ENCODE peak calls at places on chromosomes 7 and 10, in five cellular contexts. R, Y, G, A and F are unnamed samples.

GRCh38 chr10:121702351-121703320 is 104.4 kb upstream of the FGFR2 start:
- DNase-seq in G (no peak), R (peak; percentile 12), Y (no peak), A (no peak), F (no peak)

GRCh38 chr10:68135922-68136718 is 26.8 kb downstream of the MYPN start:
- DNase-seq in Y (no peak), R (peak; percentile 68), A (no peak), G (no peak), F (peak; percentile 3)

GRCh38 chr7:30165590-30165989 is 30.8 kb downstream of the MTURN start:
- DNase-seq in A (no peak), Y (no peak), G (no peak), R (no peak), F (no peak)

GRCh38 chr10:125370578-125370977 is 210.2 kb upstream of the CTBP2 start:
- DNase-seq in Y (no peak), A (peak; percentile 95), G (no peak), R (no peak), F (peak; percentile 9)

GRCh38 chr10:120217736-120218135 is 239.3 kb upstream of the PLPP4 start:
- DNase-seq in A (no peak), Y (no peak), G (no peak), R (no peak), F (no peak)

GRCh38 chr7:67341153-67341768 is 344.6 kb downstream of the TYW1 start:
- DNase-seq in A (no peak), Y (no peak), R (no peak), G (no peak), F (no peak)

GRCh38 chr10:28730031-28730778 is 52.9 kb downstream of the BAMBI start:
- DNase-seq in G (no peak), A (no peak), R (peak; percentile 12), Y (no peak), F (no peak)

GRCh38 chr10:44571701-44572100 is 186.8 kb upstream of the CXCL12 start:
- DNase-seq in A (no peak), Y (no peak), R (peak; percentile 14), G (no peak), F (no peak)

GRCh38 chr10:58475322-58476277 is 37.1 kb upstream of the BICC1 start:
- DNase-seq in R (peak; percentile 84), G (no peak), Y (no peak), A (no peak), F (no peak)

GRCh38 chr7:82851126-82851525 is 311.6 kb downstream of the PCLO start:
- DNase-seq in A (no peak), G (no peak), R (no peak), Y (no peak), F (no peak)

GRCh38 chr10:73339436-73339835 is 19.2 kb downstream of the CFAP70 start:
- DNase-seq in A (no peak), R (no peak), Y (no peak), G (no peak), F (no peak)

GRCh38 chr7:12291870-12292269 is 80.8 kb downstream of the TMEM106B start:
- DNase-seq in R (peak; percentile 12), G (no peak), Y (no peak), A (no peak), F (no peak)

GRCh38 chr7:1466524-1467271 is 7.4 kb upstream of the MICALL2 start:
- DNase-seq in G (peak; percentile 70), Y (no peak), R (peak; percentile 30), A (peak; percentile 67), F (peak; percentile 58)

GRCh38 chr10:74314166-74314565 is 163.1 kb downstream of the ADK start:
- DNase-seq in Y (no peak), R (no peak), A (no peak), G (no peak), F (no peak)

GRCh38 chr10:119025776-119026175 is 3.7 kb upstream of the NANOS1 start:
- DNase-seq in Y (no peak), A (no peak), G (peak; percentile 58), R (no peak), F (no peak)

GRCh38 chr7:107501593-107501992 is 31.7 kb downstream of the GPR22 start:
- DNase-seq in G (no peak), R (peak; percentile 54), Y (no peak), A (peak; percentile 35), F (peak; percentile 5)

GRCh38 chr7:66296001-66296521 is 90.9 kb downstream of the TPST1 start:
- DNase-seq in A (no peak), G (no peak), R (peak; percentile 64), Y (no peak), F (no peak)

GRCh38 chr10:80289451-80290287 is at the start of gene MAT1A:
- DNase-seq in Y (no peak), G (no peak), A (no peak), R (peak; percentile 10), F (no peak)

GRCh38 chr7:18390523-18390907 is 105.0 kb upstream of the HDAC9 start:
- DNase-seq in A (no peak), R (no peak), G (no peak), Y (no peak), F (no peak)

GRCh38 chr10:125881192-125881591 is at the start of gene DHX32:
- DNase-seq in G (no peak), R (no peak), A (peak; percentile 92), Y (no peak), F (peak; percentile 75)

GRCh38 chr10:47357911-47358310 is 9.7 kb downstream of the RBP3 start:
- DNase-seq in G (no peak), R (no peak), Y (no peak), A (no peak), F (no peak)

GRCh38 chr7:148327379-148327778 is 263.2 kb upstream of the C7orf33 start:
- DNase-seq in R (no peak), G (no peak), A (no peak), Y (no peak), F (no peak)

GRCh38 chr10:26839966-26840627 is 20.7 kb downstream of the ABI1 start:
- DNase-seq in A (no peak), R (no peak), G (no peak), Y (no peak), F (no peak)

GRCh38 chr7:84251183-84251845 is 56.7 kb upstream of the SEMA3A start:
- DNase-seq in R (peak; percentile 54), A (peak; percentile 44), Y (no peak), G (no peak), F (no peak)

GRCh38 chr7:118737935-118738334 is 513.4 kb downstream of the ANKRD7 start:
- DNase-seq in A (no peak), Y (no peak), G (no peak), R (no peak), F (no peak)

GRCh38 chr10:126405239-126405785 is 17.0 kb upstream of the ADAM12 start:
- DNase-seq in A (no peak), G (no peak), Y (no peak), R (no peak), F (no peak)

GRCh38 chr7:17301491-17302101 is 3.1 kb downstream of the AHR start:
- DNase-seq in A (peak; percentile 43), Y (peak; percentile 11), G (peak; percentile 39), R (peak; percentile 69), F (no peak)

GRCh38 chr10:96891840-96892239 is 59.7 kb downstream of the LCOR start:
- DNase-seq in R (no peak), Y (no peak), G (no peak), A (no peak), F (no peak)

GRCh38 chr7:36109013-36109627 is 43.9 kb upstream of the EEPD1 start:
- DNase-seq in A (no peak), R (no peak), Y (no peak), G (no peak), F (no peak)

DNA sequence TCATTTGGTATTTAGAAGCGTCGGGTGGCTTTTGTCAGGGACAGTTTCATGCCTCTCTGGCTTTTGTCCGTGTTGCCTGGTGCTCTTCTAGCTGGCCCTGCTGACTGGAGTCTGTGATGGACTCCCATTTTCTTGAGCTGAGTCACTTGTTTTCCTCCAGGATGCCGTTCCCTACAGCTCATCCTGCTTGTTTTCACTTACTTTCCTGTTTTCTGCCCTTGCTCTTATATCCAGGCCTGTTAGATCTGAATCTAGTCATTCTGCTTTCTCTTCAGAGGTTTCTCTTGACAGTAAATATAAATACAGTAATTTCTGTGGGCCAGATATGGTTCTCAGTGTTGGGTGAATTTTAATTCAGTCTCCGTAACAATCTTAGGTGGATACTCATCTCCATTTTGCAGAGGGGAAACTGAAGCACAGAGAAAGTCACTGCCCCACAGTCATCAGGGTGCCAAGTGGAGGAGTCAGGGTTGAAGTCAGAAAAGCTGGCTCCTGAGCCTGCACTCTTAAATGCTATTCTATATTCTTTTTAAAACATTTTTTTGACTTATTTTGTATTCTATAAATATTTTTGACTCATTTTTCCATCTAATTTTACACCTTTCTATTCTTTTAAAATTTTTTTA is 85.4 kb downstream of the CCNY start:
- DNase-seq in G (no peak), Y (no peak), A (no peak), R (peak; percentile 91), F (no peak)
- H3K4me3 ChIP-seq in G (no peak overlapping the region), Y (no peak overlapping the region), A (no peak overlapping the region), R (peak overlapping the region; percentile 17), F (no peak overlapping the region)

GRCh38 chr7:151017953-151018420 is 6.3 kb downstream of the ATG9B start:
- DNase-seq in A (peak; percentile 90), R (peak; percentile 51), G (peak; percentile 61), Y (peak; percentile 71), F (peak; percentile 76)

GRCh38 chr7:151018421-151019129 is 5.7 kb downstream of the ATG9B start:
- DNase-seq in R (no peak), A (peak; percentile 66), Y (no peak), G (no peak), F (no peak)

GRCh38 chr7:151020231-151020630 is 4.1 kb downstream of the ATG9B start:
- DNase-seq in G (no peak), R (no peak), A (peak; percentile 77), Y (no peak), F (no peak)

GRCh38 chr7:151017370-151017952 is 6.8 kb downstream of the ATG9B start:
- DNase-seq in G (no peak), A (no peak), R (no peak), Y (no peak), F (no peak)

DNA sequence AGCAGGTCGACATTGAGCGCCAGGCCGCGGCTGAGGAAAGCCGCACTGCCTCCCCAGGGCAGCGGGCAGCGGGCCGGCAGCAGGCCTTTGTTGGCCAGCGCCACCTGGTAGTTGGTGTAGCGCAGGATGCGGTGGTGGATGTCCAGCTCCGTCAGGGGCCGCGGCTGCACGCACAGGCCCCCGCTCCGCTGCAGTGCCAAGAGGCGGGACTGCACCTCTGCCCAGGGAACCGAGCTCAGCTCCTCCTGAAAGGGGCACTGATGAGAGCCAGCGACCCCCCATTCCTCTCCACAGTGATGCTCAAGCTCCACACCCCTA is 5.2 kb downstream of the ATG9B start:
- DNase-seq in Y (no peak), G (no peak), R (no peak), A (peak; percentile 42), F (no peak)
- H3K4me3 ChIP-seq in Y (no peak overlapping the region), G (no peak overlapping the region), R (no peak overlapping the region), A (no peak overlapping the region), F (no peak overlapping the region)

GRCh38 chr7:69889338-69890080 is 291.2 kb downstream of the AUTS2 start:
- DNase-seq in G (no peak), A (no peak), Y (peak; percentile 50), R (no peak), F (no peak)
- H3K4me3 ChIP-seq in G (no peak overlapping the region), A (no peak overlapping the region), Y (peak overlapping the region; percentile 4), R (no peak overlapping the region), F (no peak overlapping the region)

DNA sequence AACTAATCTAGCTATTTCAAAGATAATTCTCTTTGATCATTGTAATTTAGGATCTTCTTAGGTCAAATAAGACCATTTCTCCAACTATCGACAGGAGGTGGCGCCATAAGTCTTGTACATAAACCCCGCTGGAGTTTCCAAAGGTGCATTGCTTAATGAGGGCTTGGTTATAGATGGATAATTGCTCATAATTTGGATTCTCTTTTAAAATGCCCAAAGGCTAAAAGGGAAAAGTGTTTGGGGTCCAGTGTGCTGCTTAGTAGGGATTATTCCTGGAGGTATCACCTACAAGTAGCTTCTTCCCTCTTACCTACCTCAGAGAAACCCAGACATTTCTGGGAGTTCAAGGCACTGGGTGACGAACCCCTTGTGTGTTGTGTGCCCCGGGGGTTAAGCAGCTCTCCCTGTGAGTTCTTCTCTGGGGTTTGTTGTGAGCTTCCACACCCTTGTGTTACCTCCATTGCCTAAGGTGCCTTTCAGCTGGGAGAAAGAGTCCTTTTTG is 75.2 kb downstream of the PAXIP1 start:
- DNase-seq in A (peak; percentile 86), R (peak; percentile 95), G (peak; percentile 84), Y (peak; percentile 35), F (peak; percentile 74)
- H3K4me3 ChIP-seq in A (no peak overlapping the region), R (peak overlapping the region; percentile 76), G (peak overlapping the region; percentile 52), Y (peak overlapping the region; percentile 61), F (no peak overlapping the region)